ENCODE peak calls at places on chromosomes 12 and 14, in nine cellular contexts. G is naive thymus-derived CD8-positive, alpha-beta T cell; T is GM13977; M is lung microvascular endothelial cell; I is GM12892; S is activated T-cell treated with anti-CD3 and anti-CD28 coated beads for 24 hours; R is AG04450; K is stimulated activated CD8-positive, alpha-beta memory T cell treated with anti-CD3 and anti-CD28 coated beads, Interleukin-15, amount 100 ng/mL, for 24 hours; Y is CD4-positive, alpha-beta T cell. E is an unnamed sample.

GRCh38 chr14:36505892-36506731 is 13.9 kb downstream of the NKX2-1 start:
- DNase-seq in R (no peak), T (peak), Y (no peak), M (no peak), G (no peak), K (no peak), S (no peak), I (no peak), E (no peak)

GRCh38 chr12:67646775-67647174 is 1.8 kb upstream of the DYRK2 start:
- DNase-seq in R (no peak), Y (no peak), S (no peak), K (no peak), G (no peak), M (no peak), I (no peak), T (no peak), E (no peak)

GRCh38 chr14:52342849-52343606 is 28.9 kb downstream of the PTGER2 start:
- DNase-seq in Y (no peak), I (no peak), R (no peak), G (no peak), S (no peak), T (no peak), M (peak), K (no peak), E (no peak)

GRCh38 chr12:112996501-112996900 is 18.2 kb downstream of the OAS2 start:
- DNase-seq in S (no peak), I (no peak), R (no peak), G (no peak), Y (no peak), M (no peak), T (no peak), K (no peak), E (no peak)

GRCh38 chr12:17763365-17763764 is 326.6 kb downstream of the RERGL start:
- DNase-seq in I (no peak), G (no peak), T (no peak), K (no peak), R (no peak), M (no peak), S (no peak), Y (no peak), E (no peak)

GRCh38 chr12:43103866-43104265 is 448.1 kb downstream of the ADAMTS20 start:
- DNase-seq in R (no peak), G (no peak), T (no peak), S (no peak), Y (no peak), K (no peak), I (no peak), M (no peak), E (no peak)

GRCh38 chr14:71322660-71323250 is 415.5 kb downstream of the PCNX1 start:
- DNase-seq in G (no peak), K (no peak), S (no peak), R (no peak), I (no peak), Y (no peak), T (peak), M (peak), E (no peak)

GRCh38 chr14:35754671-35755070 is 54.4 kb downstream of the RALGAPA1 start:
- DNase-seq in R (no peak), Y (no peak), K (no peak), S (no peak), T (no peak), G (no peak), M (no peak), I (no peak), E (no peak)

GRCh38 chr14:102363182-102363952 is 626 bp downstream of the TECPR2 start:
- DNase-seq in M (peak), R (no peak), S (no peak), I (peak), G (peak), T (no peak), Y (no peak), K (peak), E (no peak)

GRCh38 chr14:99445916-99446315 is 34.7 kb downstream of the SETD3 start:
- DNase-seq in S (no peak), Y (no peak), M (no peak), T (no peak), R (no peak), K (no peak), I (no peak), G (no peak), E (no peak)

GRCh38 chr14:34301107-34301734 is 160.8 kb downstream of the SPTSSA start:
- DNase-seq in M (peak), T (peak), S (no peak), R (no peak), K (no peak), Y (no peak), G (no peak), I (no peak), E (no peak)

GRCh38 chr12:14858513-14858912 is 15.2 kb upstream of the ART4 start:
- DNase-seq in G (no peak), Y (no peak), K (no peak), I (no peak), R (no peak), T (no peak), S (no peak), M (no peak), E (no peak)

GRCh38 chr12:121441555-121441954 is 41.6 kb downstream of the RNF34 start:
- DNase-seq in S (no peak), R (no peak), Y (no peak), G (no peak), I (no peak), M (no peak), K (no peak), T (no peak), E (no peak)